ENCODE peak calls at places on chromosome 10, in nine cellular contexts. K is fibroblast of mammary gland; Y is NCI-H1092; T is type B pancreatic cell; O is activated CD8-positive, alpha-beta memory T cell treated with anti-CD3 and anti-CD28 coated beads, Interleukin-2, amount 50 U/mL, for 4 hours; H is natural killer cell treated with Interleukin-12 subunit alpha and Interleukin-12 subunit beta and Interleukin-15 and Interleukin-18, amount 100 ng/mL, for 72 hours; D is PC-3; A is stimulated activated naive CD4-positive, alpha-beta T cell; F is NCI-H82. I is an unnamed sample.

GRCh38 chr10:100696477-100696901 is 48.9 kb upstream of the PAX2 start:
- DNase-seq in T (no peak), Y (no peak), A (no peak), D (no peak), O (no peak), H (no peak), F (no peak), K (no peak), I (no peak)

GRCh38 chr10:117439243-117439912 is 64.1 kb upstream of the PDZD8 start:
- DNase-seq in H (no peak), D (peak; percentile 64), O (no peak), Y (no peak), T (no peak), F (no peak), K (peak; percentile 99), A (no peak), I (no peak)

GRCh38 chr10:84191106-84191505 is 3.2 kb upstream of the CDHR1 start:
- DNase-seq in T (no peak), D (no peak), K (no peak), F (no peak), A (peak; percentile 51), Y (no peak), H (peak; percentile 53), O (no peak), I (no peak)

GRCh38 chr10:78952018-78952417 is 116.7 kb upstream of the ZMIZ1 start:
- DNase-seq in H (no peak), O (no peak), A (no peak), F (no peak), Y (no peak), D (no peak), K (no peak), T (no peak), I (peak; percentile 13)

GRCh38 chr10:30070001-30070759 is 10.8 kb upstream of the JCAD start:
- DNase-seq in A (no peak), O (no peak), T (no peak), H (no peak), D (no peak), K (no peak), Y (no peak), F (no peak), I (no peak)

GRCh38 chr10:113228570-113228969 is 278.5 kb downstream of the TCF7L2 start:
- DNase-seq in H (no peak), O (no peak), K (peak; percentile 63), F (no peak), D (no peak), Y (no peak), T (no peak), A (no peak), I (no peak)

GRCh38 chr10:92773776-92774175 is 74.5 kb upstream of the EXOC6 start:
- DNase-seq in K (no peak), A (no peak), O (no peak), F (no peak), Y (no peak), H (no peak), D (no peak), T (no peak), I (no peak)

GRCh38 chr10:92328999-92329398 is 38.0 kb downstream of the MARCHF5 start:
- DNase-seq in K (peak; percentile 16), O (no peak), H (no peak), D (peak; percentile 77), A (no peak), T (no peak), F (no peak), Y (no peak), I (no peak)

GRCh38 chr10:128149267-128149666 is 23.0 kb upstream of the MKI67 start:
- DNase-seq in A (no peak), H (no peak), F (no peak), O (no peak), T (peak; percentile 61), K (no peak), D (no peak), Y (no peak), I (no peak)

GRCh38 chr10:100677290-100677945 is 68.0 kb upstream of the PAX2 start:
- DNase-seq in O (no peak), Y (no peak), D (no peak), K (no peak), F (no peak), T (no peak), H (no peak), A (no peak), I (no peak)

GRCh38 chr10:101229275-101230184 is at the start of gene LBX1:
- DNase-seq in F (peak; percentile 93), Y (no peak), K (no peak), T (no peak), D (no peak), A (no peak), O (no peak), H (no peak), I (no peak)

GRCh38 chr10:43197834-43198681 is 59.8 kb downstream of the CSGALNACT2 start:
- DNase-seq in T (no peak), D (peak; percentile 49), H (no peak), O (peak; percentile 15), A (no peak), F (peak; percentile 37), Y (no peak), K (no peak), I (peak; percentile 23)

GRCh38 chr10:52437205-52437646 is 123.1 kb downstream of the DKK1 start:
- DNase-seq in Y (no peak), H (no peak), A (no peak), T (no peak), D (no peak), K (no peak), O (no peak), F (no peak), I (no peak)

GRCh38 chr10:33334839-33335549 is 527 bp upstream of the NRP1 start:
- DNase-seq in K (peak; percentile 92), A (peak; percentile 20), F (peak; percentile 46), D (peak; percentile 91), Y (peak; percentile 50), T (peak; percentile 82), H (no peak), O (no peak), I (peak; percentile 65)

GRCh38 chr10:13417459-13418126 is 69.5 kb upstream of the SEPHS1 start:
- DNase-seq in T (no peak), A (no peak), O (no peak), D (no peak), F (no peak), H (no peak), Y (no peak), K (no peak), I (peak; percentile 38)

GRCh38 chr10:110893559-110894179 is 21.9 kb downstream of the PDCD4 start:
- DNase-seq in K (peak; percentile 64), Y (no peak), T (no peak), A (peak; percentile 65), H (no peak), O (no peak), F (peak; percentile 61), D (peak; percentile 74), I (peak; percentile 61)

GRCh38 chr10:4331150-4331549 is 494.9 kb upstream of the AKR1E2 start:
- DNase-seq in A (no peak), D (peak; percentile 49), K (peak; percentile 36), Y (no peak), O (no peak), H (no peak), F (no peak), T (no peak), I (no peak)

GRCh38 chr10:82742478-82742877 is 867.5 kb downstream of the NRG3 start:
- DNase-seq in O (no peak), A (no peak), D (peak; percentile 16), F (no peak), Y (no peak), T (no peak), K (peak; percentile 17), H (no peak), I (peak; percentile 0)

GRCh38 chr10:132912685-132913558 is 29.4 kb downstream of the CFAP46 start:
- DNase-seq in D (no peak), O (no peak), T (no peak), H (no peak), F (no peak), K (no peak), Y (no peak), A (no peak), I (peak; percentile 4)

GRCh38 chr10:102517553-102517952 is 13.8 kb downstream of the SUFU start:
- DNase-seq in K (peak; percentile 42), T (no peak), F (no peak), D (no peak), H (no peak), A (no peak), Y (no peak), O (no peak), I (no peak)

GRCh38 chr10:109650228-109650627 is 273.1 kb downstream of the XPNPEP1 start:
- DNase-seq in F (no peak), K (no peak), T (no peak), O (no peak), H (no peak), D (peak; percentile 49), A (no peak), Y (no peak), I (no peak)

GRCh38 chr10:70478191-70479160 is at the start of gene PALD1:
- DNase-seq in T (peak; percentile 79), A (peak; percentile 31), D (peak; percentile 70), Y (no peak), K (peak; percentile 14), O (peak; percentile 57), F (peak; percentile 78), H (no peak), I (no peak)

GRCh38 chr10:118042827-118043242 is 3.9 kb downstream of the RAB11FIP2 start:
- DNase-seq in F (no peak), O (no peak), T (no peak), A (no peak), D (no peak), H (no peak), Y (no peak), K (peak; percentile 29), I (no peak)

GRCh38 chr10:15718495-15719061 is 1.1 kb downstream of the ITGA8 start:
- DNase-seq in O (no peak), K (no peak), D (no peak), A (no peak), T (no peak), H (no peak), Y (no peak), F (peak; percentile 19), I (no peak)

GRCh38 chr10:52776471-52776903 is 3.9 kb upstream of the MBL2 start:
- DNase-seq in F (no peak), O (no peak), A (no peak), K (no peak), Y (no peak), D (no peak), T (no peak), H (no peak), I (no peak)

GRCh38 chr10:88974012-88974411 is 16.6 kb upstream of the FAS start:
- DNase-seq in A (no peak), Y (no peak), T (no peak), D (no peak), O (no peak), F (no peak), K (peak; percentile 48), H (no peak), I (no peak)

I was measured in small intestine.